ENCODE peak calls at places on chromosome 17, in four cellular contexts. K, Z, H and C are unnamed samples.

GRCh38 chr17:60653569-60653968 is 24.1 kb upstream of the BCAS3 start:
- DNase-seq in K (no peak), Z (no peak), H (no peak), C (no peak)

GRCh38 chr17:65385726-65386125 is 175.7 kb downstream of the AXIN2 start:
- DNase-seq in K (no peak), Z (no peak), H (no peak), C (no peak)

GRCh38 chr17:8522577-8522976 is 86.9 kb downstream of the NDEL1 start:
- DNase-seq in K (no peak), Z (no peak), H (no peak), C (no peak)

GRCh38 chr17:44956076-44956475 is 8.5 kb upstream of the KIF18B start:
- DNase-seq in K (no peak), Z (no peak), H (no peak), C (no peak)

GRCh38 chr17:62321451-62321850 is 58.9 kb upstream of the EFCAB3 start:
- DNase-seq in K (no peak), Z (no peak), H (no peak), C (no peak)

GRCh38 chr17:31386542-31387075 is 4.9 kb upstream of the RAB11FIP4 start:
- DNase-seq in K (no peak), Z (no peak), H (no peak), C (no peak)

GRCh38 chr17:69443138-69443537 is 28.6 kb downstream of the MAP2K6 start:
- DNase-seq in K (no peak), Z (no peak), H (no peak), C (no peak)

GRCh38 chr17:45575126-45575885 is 84.8 kb upstream of the PLEKHM1 start:
- DNase-seq in K (no peak), Z (no peak), H (no peak), C (no peak)

GRCh38 chr17:42387663-42388380 is 420 bp downstream of the STAT3 start:
- DNase-seq in K (peak), Z (no peak), H (no peak), C (no peak)

GRCh38 chr17:909642-910323 is 69.8 kb downstream of the NXN start:
- DNase-seq in K (no peak), Z (no peak), H (no peak), C (no peak)

GRCh38 chr17:79955167-79955549 is 80.5 kb downstream of the TBC1D16 start:
- DNase-seq in K (no peak), Z (no peak), H (no peak), C (no peak)

GRCh38 chr17:41301916-41302901 is at the start of gene KRTAP29-1:
- DNase-seq in K (no peak), Z (no peak), H (no peak), C (no peak)

GRCh38 chr17:59310263-59310920 is 21.1 kb upstream of the YPEL2 start:
- DNase-seq in K (no peak), Z (no peak), H (no peak), C (no peak)

GRCh38 chr17:58184308-58184985 is 8.1 kb upstream of the EPX start:
- DNase-seq in K (no peak), Z (no peak), H (no peak), C (peak)

GRCh38 chr17:19294443-19294842 is 57.3 kb downstream of the EPN2 start:
- DNase-seq in K (no peak), Z (no peak), H (no peak), C (no peak)

GRCh38 chr17:76947309-76947708 is 79.1 kb downstream of the MGAT5B start:
- DNase-seq in K (no peak), Z (no peak), H (no peak), C (no peak)

GRCh38 chr17:73719588-73720071 is 75.4 kb upstream of the SDK2 start:
- DNase-seq in K (peak), Z (no peak), H (no peak), C (no peak)

GRCh38 chr17:9409430-9409829 is 166.2 kb downstream of the STX8 start:
- DNase-seq in K (no peak), Z (no peak), H (no peak), C (no peak)

GRCh38 chr17:39963826-39964225 is 1.0 kb downstream of the GSDMA start:
- DNase-seq in K (no peak), Z (no peak), H (no peak), C (no peak)

GRCh38 chr17:31388770-31389672 is 2.5 kb upstream of the RAB11FIP4 start:
- DNase-seq in K (no peak), Z (peak), H (no peak), C (no peak)

GRCh38 chr17:36209575-36209974 is 1.3 kb upstream of the CCL4L2 start:
- DNase-seq in K (no peak), Z (no peak), H (no peak), C (no peak)

GRCh38 chr17:44569459-44569858 is 12.2 kb downstream of the FZD2 start:
- DNase-seq in K (no peak), Z (no peak), H (no peak), C (no peak)

GRCh38 chr17:14856156-14856555 is 409.0 kb downstream of the PMP22 start:
- DNase-seq in K (no peak), Z (no peak), H (no peak), C (no peak)

GRCh38 chr17:48835971-48836370 is 5.1 kb downstream of the CALCOCO2 start:
- DNase-seq in K (no peak), Z (no peak), H (no peak), C (no peak)

GRCh38 chr17:79126139-79126538 is 51.5 kb downstream of the ENGASE start:
- DNase-seq in K (no peak), Z (no peak), H (no peak), C (no peak)

GRCh38 chr17:73191443-73192218 is 1.2 kb upstream of the COG1 start:
- DNase-seq in K (peak), Z (peak), H (no peak), C (peak)

GRCh38 chr17:64505320-64506200 is 529 bp downstream of the DDX5 start:
- DNase-seq in K (peak), Z (peak), H (peak), C (no peak)

GRCh38 chr17:79666111-79666510 is 55.3 kb upstream of the RBFOX3 start:
- DNase-seq in K (no peak), Z (no peak), H (no peak), C (no peak)

GRCh38 chr17:5870231-5870953 is 199.8 kb upstream of the WSCD1 start:
- DNase-seq in K (no peak), Z (no peak), H (peak), C (no peak)

GRCh38 chr17:15945493-15946209 is 721 bp downstream of the ADORA2B start:
- DNase-seq in K (no peak), Z (no peak), H (no peak), C (no peak)

GRCh38 chr17:56592487-56593072 is 919 bp upstream of the NOG start:
- DNase-seq in K (peak), Z (peak), H (no peak), C (peak)

GRCh38 chr17:10166181-10166935 is 32.0 kb downstream of the GAS7 start:
- DNase-seq in K (no peak), Z (no peak), H (no peak), C (no peak)

GRCh38 chr17:56176101-56176500 is 22.8 kb downstream of the ANKFN1 start:
- DNase-seq in K (no peak), Z (no peak), H (no peak), C (no peak)

GRCh38 chr17:28760987-28761562 is 17.3 kb downstream of the TRAF4 start:
- DNase-seq in K (peak), Z (no peak), H (no peak), C (no peak)

GRCh38 chr17:53525590-53525989 is 297.1 kb upstream of the KIF2B start:
- DNase-seq in K (no peak), Z (no peak), H (no peak), C (no peak)

GRCh38 chr17:4722678-4723240 is 8.5 kb upstream of the MED11 start:
- DNase-seq in K (no peak), Z (no peak), H (no peak), C (no peak)

GRCh38 chr17:4719684-4720221 is 9.3 kb downstream of the ARRB2 start:
- DNase-seq in K (peak), Z (no peak), H (no peak), C (no peak)

GRCh38 chr17:4719146-4719545 is 8.7 kb downstream of the ARRB2 start:
- DNase-seq in K (no peak), Z (no peak), H (no peak), C (no peak)

GRCh38 chr17:4720787-4721186 is 10.4 kb downstream of the ARRB2 start:
- DNase-seq in K (no peak), Z (no peak), H (no peak), C (no peak)

GRCh38 chr17:4721203-4722135 is 9.8 kb upstream of the MED11 start:
- DNase-seq in K (peak), Z (no peak), H (no peak), C (peak)
- TF ChIP-seq POLR2A in K (peak), Z (no peak), H (no peak), C (no peak)

GRCh38 chr17:27559506-27559931 is 71.5 kb upstream of the LGALS9 start:
- DNase-seq in K (no peak), Z (no peak), H (no peak), C (no peak)
- TF ChIP-seq POLR2A in K (no peak), Z (no peak), H (no peak), C (no peak)

GRCh38 chr17:75861927-75862317 is 6.8 kb upstream of the WBP2 start:
- DNase-seq in K (no peak), Z (no peak), H (no peak), C (no peak)
- TF ChIP-seq POLR2A in K (no peak), Z (no peak), H (no peak), C (no peak)

GRCh38 chr17:38749222-38750043 is 1.3 kb upstream of the PCGF2 start:
- DNase-seq in K (peak), Z (no peak), H (peak), C (peak)
- TF ChIP-seq POLR2A in K (peak), Z (no peak), H (peak), C (peak)

DNA sequence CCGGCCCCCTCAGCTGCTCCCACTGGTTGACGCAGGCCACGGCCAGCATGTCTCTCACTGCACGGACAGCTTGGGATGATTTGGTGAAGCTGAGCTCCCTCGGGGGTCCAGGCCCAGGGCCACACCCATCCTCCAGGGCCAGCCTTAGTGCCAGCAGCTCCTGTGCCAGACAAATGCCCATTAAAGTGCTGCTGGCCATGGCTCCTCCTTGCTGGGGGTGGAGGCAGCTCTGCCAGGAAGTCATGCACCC is 2.5 kb downstream of the TRIM47 start:
- DNase-seq in K (peak), Z (no peak), H (no peak), C (peak)
- TF ChIP-seq POLR2A in K (no peak), Z (no peak), H (no peak), C (no peak)

GRCh38 chr17:82287849-82288601 is 14.5 kb upstream of the CSNK1D start:
- DNase-seq in K (peak), Z (no peak), H (peak), C (peak)
- TF ChIP-seq POLR2A in K (peak), Z (no peak), H (no peak), C (no peak)